ENCODE peak calls at places on chromosomes 6 and 20, in five cellular contexts. I is fibroblast of lung; J is cardiac muscle cell; R is CD8-positive, alpha-beta T cell; A is psoas muscle. H is an unnamed sample.

GRCh38 chr6:84597238-84597875 is 167.0 kb downstream of the TBX18 start:
- DNase-seq in R (no peak), J (peak; percentile 36), A (no peak), I (no peak), H (peak; percentile 41)

GRCh38 chr6:168413018-168413720 is 27.8 kb upstream of the SMOC2 start:
- DNase-seq in A (no peak), I (no peak), J (no peak), R (no peak), H (no peak)

GRCh38 chr20:3166338-3166912 is 6.8 kb upstream of the FASTKD5 start:
- DNase-seq in A (no peak), R (no peak), J (no peak), I (no peak), H (no peak)

GRCh38 chr6:109093732-109094131 is 914 bp downstream of the SESN1 start:
- DNase-seq in R (no peak), I (peak; percentile 18), A (no peak), J (no peak), H (no peak)

GRCh38 chr6:118586741-118587485 is 38.8 kb downstream of the PLN start:
- DNase-seq in A (no peak), I (no peak), R (no peak), J (no peak), H (no peak)

GRCh38 chr20:46446851-46447250 is 40.4 kb upstream of the ELMO2 start:
- DNase-seq in A (no peak), R (no peak), I (no peak), J (no peak), H (no peak)

GRCh38 chr6:24117016-24117415 is 9.0 kb upstream of the NRSN1 start:
- DNase-seq in A (no peak), I (peak; percentile 7), R (no peak), J (no peak), H (no peak)

GRCh38 chr6:166997768-166998255 is 1.4 kb upstream of the CEP43 start:
- DNase-seq in R (peak; percentile 30), A (peak; percentile 43), I (peak; percentile 71), J (peak; percentile 79), H (peak; percentile 76)

DNA sequence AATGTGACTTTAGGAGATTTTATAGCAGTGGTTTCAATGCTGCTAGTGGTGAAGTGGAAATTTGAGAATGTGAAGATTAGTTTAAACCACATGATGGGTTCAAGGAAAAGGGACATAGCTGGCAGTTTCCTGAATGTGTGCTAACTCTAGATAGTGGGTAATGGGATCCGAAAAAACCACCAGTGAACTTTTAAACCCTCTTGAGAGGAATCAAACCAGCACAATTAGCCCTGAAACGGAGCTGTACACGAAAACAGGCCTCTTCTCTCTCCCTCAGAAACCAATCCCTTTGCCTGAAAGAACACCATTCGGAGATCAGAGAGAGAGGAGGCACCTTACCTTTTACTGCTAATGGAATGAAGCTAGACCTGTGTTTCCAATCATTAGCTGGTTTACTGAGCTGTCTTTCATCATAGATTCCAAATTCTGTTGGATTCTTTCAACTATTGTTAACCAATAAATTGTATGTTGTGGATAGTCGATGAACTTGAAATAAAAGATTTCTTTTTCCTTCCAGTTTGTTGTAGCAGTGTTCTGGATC is 103.9 kb downstream of the AIG1 start:
- DNase-seq in I (peak; percentile 43), R (no peak), A (no peak), J (peak; percentile 57), H (no peak)
- H3K4me3 ChIP-seq in I (no peak overlapping the region), R (no peak overlapping the region), A (no peak overlapping the region), J (no peak overlapping the region), H (no peak overlapping the region)

DNA sequence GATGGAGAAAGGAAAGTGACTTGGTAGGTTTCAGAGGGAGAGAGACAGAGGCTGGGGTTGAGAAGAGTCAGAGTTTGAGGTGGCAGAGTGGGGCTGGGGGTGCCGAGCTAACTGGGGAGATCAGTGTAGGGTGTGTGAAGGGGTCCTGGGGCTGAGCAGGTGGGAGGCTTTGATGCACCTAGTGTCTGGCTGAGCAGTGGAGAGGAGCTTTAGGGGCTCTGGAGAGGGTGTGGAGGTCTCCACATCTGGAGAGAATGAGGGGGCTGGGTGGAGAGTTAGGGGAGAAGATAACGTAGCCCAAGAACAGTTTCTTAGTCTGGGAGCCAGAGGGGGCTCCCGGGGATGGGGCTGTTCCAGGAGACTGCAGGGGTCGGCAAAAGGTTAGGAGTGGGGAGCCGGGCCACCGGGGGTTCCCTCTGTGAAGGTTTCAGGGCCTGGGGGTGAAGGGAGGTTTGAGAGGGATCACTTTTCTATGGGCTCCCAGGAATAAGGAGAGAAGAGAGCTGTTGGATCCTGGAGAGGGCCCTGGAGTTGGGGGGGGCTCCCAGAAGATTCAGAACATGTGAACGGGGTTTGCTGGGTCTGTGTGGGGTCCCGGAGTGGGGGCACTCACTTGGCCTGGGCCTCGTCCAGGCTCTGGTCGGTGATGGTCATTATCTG is 790 bp downstream of the PBX2 start:
- DNase-seq in A (no peak), J (no peak), I (no peak), R (no peak), H (no peak)
- TF ChIP-seq CTCF in A (no peak), J (no peak), I (no peak), R (no peak), H (no peak)

GRCh38 chr6:83168556-83168955 is 24.5 kb downstream of the PGM3 start:
- DNase-seq in I (no peak), A (no peak), R (no peak), J (no peak), H (no peak)
- H3K27ac ChIP-seq in I (no peak overlapping the region), A (no peak overlapping the region), R (no peak overlapping the region), J (peak overlapping the region; percentile 72), H (no peak overlapping the region)

GRCh38 chr6:164929155-164929977 is 380.0 kb downstream of the C6orf118 start:
- DNase-seq in R (no peak), J (no peak), I (no peak), A (no peak), H (no peak)

GRCh38 chr6:164926686-164927085 is 382.7 kb downstream of the C6orf118 start:
- DNase-seq in R (no peak), I (no peak), J (peak; percentile 2), A (no peak), H (no peak)

GRCh38 chr6:164928366-164929154 is 380.8 kb downstream of the C6orf118 start:
- DNase-seq in J (no peak), R (no peak), I (peak; percentile 3), A (no peak), H (no peak)

GRCh38 chr6:164927288-164928040 is 381.9 kb downstream of the C6orf118 start:
- DNase-seq in I (peak; percentile 41), J (peak; percentile 70), R (peak; percentile 49), A (peak; percentile 57), H (peak; percentile 52)

DNA sequence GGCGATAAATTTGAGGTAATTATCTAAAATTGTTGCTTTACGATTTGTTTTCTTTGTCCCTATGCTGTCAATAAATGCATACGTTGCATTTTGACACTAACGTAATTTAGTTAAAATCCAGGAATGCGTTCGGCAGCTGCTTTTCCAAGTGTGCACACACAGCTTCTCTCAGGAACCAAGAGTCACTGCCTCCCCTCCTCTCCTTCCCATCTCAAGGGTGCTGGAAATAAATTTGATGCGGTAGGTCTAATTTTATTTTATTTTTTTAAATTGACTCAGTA is 381.4 kb downstream of the C6orf118 start:
- DNase-seq in I (no peak), R (no peak), A (no peak), J (no peak), H (no peak)
- H3K4me3 ChIP-seq in I (no peak overlapping the region), R (no peak overlapping the region), A (peak overlapping the region; percentile 52), J (no peak overlapping the region), H (no peak overlapping the region)

H was measured in brain microvascular endothelial cell.